ENCODE peak calls at places on chromosome 5, in five cellular contexts. X is HepG2, U is A549, I is K562, H is GM12878. G is an unnamed sample.

GRCh38 chr5:78927657-78928282 is 57.3 kb downstream of the ARSB start:
- DNase-seq in I (no peak), U (peak), X (peak), H (no peak), G (no peak)

GRCh38 chr5:181167814-181168488 is 20.6 kb downstream of the OR2V2 start:
- DNase-seq in X (no peak), H (no peak), I (peak), U (no peak), G (peak)

GRCh38 chr5:66963559-66963971 is 233.0 kb downstream of the CD180 start:
- DNase-seq in X (no peak), H (no peak), U (no peak), I (no peak), G (no peak)

GRCh38 chr5:140821375-140822280 is at the start of gene PCDHA5:
- DNase-seq in I (no peak), U (peak), X (peak), H (no peak), G (peak)

GRCh38 chr5:9888517-9888916 is 258.4 kb upstream of the TAS2R1 start:
- DNase-seq in U (no peak), I (no peak), X (no peak), H (no peak), G (no peak)

GRCh38 chr5:173056783-173057061 is 570 bp downstream of the CREBRF start:
- DNase-seq in X (no peak), U (peak), H (no peak), I (peak), G (no peak)

GRCh38 chr5:43571237-43571636 is 14.4 kb upstream of the PAIP1 start:
- DNase-seq in X (no peak), I (no peak), H (no peak), U (no peak), G (no peak)

GRCh38 chr5:101080485-101081240 is 177.6 kb upstream of the ST8SIA4 start:
- DNase-seq in U (no peak), H (no peak), I (no peak), X (no peak), G (no peak)

GRCh38 chr5:122101636-122102285 is 23.7 kb upstream of the LOX start:
- DNase-seq in H (no peak), I (peak), U (no peak), X (peak), G (peak)

GRCh38 chr5:122095158-122095557 is 17.1 kb upstream of the LOX start:
- DNase-seq in X (no peak), H (no peak), I (no peak), U (no peak), G (no peak)

GRCh38 chr5:122097391-122097790 is 19.3 kb upstream of the LOX start:
- DNase-seq in I (no peak), H (no peak), X (no peak), U (no peak), G (no peak)

GRCh38 chr5:122102825-122103224 is 24.8 kb upstream of the LOX start:
- DNase-seq in X (no peak), U (no peak), I (no peak), H (no peak), G (no peak)

GRCh38 chr5:122099060-122099790 is 21.2 kb upstream of the LOX start:
- DNase-seq in X (no peak), U (no peak), H (no peak), I (no peak), G (no peak)
- TF ChIP-seq MYC in X (no peak), U (no peak), H (no peak), I (no peak), G (no peak)

GRCh38 chr5:149143470-149143869 is 2.2 kb downstream of the ABLIM3 start:
- DNase-seq in I (no peak), H (no peak), U (no peak), X (no peak), G (no peak)
- TF ChIP-seq POLR2A in I (no peak), H (no peak), U (no peak), X (no peak), G (no peak)

GRCh38 chr5:60196382-60197113 is 303.0 kb upstream of the PDE4D start:
- DNase-seq in H (no peak), U (peak), I (no peak), X (no peak), G (peak)
- TF ChIP-seq MYC in H (no peak), U (no peak), I (no peak), X (no peak), G (no peak)

DNA sequence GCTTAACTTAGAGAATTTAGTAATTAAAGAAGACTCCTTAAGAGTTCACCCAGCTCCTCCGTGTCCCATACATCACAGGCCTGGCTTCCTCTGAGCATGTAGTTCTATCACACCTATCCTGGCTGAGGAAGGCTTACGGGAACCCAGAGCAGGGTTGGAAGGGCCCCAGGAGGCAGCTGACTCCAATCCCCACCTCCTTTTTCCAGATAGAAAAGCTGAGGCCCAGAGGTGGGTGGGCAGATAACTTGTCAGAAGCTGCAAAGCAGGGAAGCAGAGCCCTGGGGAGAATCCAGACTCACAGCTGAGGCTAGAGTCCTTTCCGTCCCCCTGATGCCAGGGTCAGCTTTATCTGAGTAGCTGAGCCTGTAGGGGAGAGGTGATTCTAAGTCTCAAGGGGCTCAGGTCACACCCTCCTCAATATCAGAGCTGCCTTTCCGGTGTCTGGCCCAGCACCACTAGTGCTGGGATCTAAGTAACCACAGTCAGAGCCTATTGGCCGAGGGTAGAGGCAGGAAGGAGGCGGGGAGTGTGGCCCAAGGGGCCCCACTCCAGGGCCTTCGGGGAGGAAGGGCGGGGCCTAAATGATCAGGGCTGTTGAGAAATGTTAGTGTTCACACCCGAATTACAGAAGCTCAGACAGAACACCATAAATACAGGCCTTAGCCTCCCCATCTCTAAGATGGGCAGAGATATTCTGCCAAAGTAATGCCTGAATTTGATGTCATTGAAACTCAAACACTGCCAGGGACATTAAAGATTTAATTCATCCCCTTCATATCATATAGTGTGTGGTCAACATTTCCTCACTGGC is 9.9 kb downstream of the CCDC69 start:
- DNase-seq in H (peak), I (peak), U (no peak), X (peak), G (peak)
- TF ChIP-seq POLR2A in H (peak), I (peak), U (no peak), X (peak), G (peak)

DNA sequence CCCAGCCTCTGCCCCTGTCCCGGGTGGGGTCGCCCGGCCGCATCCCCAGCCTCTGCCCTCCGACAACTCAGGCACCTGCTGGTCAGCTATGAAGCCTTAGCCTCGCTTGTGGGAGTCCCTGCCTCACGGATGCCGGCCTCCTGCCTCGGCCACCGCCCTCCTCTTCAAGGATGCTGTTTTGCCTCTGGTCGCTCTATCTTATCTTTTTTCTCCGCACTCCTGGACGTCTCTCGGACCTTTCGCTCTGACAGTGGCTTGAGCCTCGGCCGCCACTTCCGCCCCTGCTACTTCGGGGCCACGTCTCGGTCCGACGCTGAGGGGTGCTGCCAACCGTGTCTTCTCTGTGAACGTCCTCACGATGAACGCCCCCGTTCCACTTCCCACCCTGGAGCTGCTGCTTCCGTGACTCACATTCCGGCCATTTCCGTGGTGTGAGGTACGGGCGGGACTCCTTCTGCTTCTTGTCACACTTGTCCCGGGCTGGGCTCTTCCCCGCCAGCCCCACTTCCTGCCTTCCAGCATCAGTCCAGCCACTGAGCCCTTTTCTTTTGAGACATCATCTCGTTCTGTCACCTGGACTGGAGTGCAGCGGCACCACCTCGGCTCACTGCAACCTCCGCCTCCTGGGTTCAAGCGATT is 26.3 kb downstream of the SLC9A3 start:
- DNase-seq in I (no peak), H (no peak), U (no peak), X (no peak), G (no peak)
- TF ChIP-seq MYC in I (no peak), H (no peak), U (no peak), X (no peak), G (no peak)

DNA sequence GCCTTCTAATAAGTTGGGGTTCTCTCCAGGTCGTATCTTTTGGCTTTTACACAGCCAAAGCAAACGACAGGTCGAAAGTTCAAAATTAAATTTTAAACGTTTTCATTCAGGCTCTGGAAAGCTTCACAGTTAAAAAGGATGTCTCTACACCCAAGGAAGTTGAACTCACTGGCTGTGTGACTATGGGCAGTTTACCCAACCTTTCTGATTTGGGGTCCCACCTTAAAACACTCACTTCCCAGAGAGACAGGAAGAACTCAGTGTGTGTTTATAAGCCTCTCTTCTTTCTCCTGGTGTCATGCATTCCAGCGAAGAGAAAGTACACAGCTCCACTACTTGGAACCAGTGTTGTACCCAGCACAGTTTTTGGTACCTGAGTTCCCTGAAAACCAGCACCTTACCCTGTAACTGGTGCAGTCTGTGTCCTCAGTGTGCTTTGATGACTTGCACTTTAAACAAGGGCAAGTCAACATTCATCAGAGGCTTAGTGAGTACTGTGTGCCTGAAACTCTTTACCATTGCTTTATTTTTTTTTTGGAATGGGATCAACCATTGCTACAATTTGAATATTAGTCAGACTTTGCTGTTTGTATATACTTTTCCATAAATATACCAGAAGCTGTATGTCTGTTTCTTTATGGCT is 1.7 kb downstream of the SRD5A1 start:
- DNase-seq in X (peak), H (no peak), I (no peak), U (no peak), G (no peak)
- TF ChIP-seq POLR2A in X (no peak), H (no peak), I (no peak), U (no peak), G (no peak)

GRCh38 chr5:134024811-134025210 is 20.0 kb upstream of the VDAC1 start:
- DNase-seq in H (no peak), X (no peak), I (no peak), U (no peak), G (no peak)

GRCh38 chr5:134025786-134026185 is 21.0 kb upstream of the VDAC1 start:
- DNase-seq in X (no peak), U (no peak), H (no peak), I (no peak), G (no peak)

GRCh38 chr5:134027203-134027582 is 22.4 kb upstream of the VDAC1 start:
- DNase-seq in H (no peak), U (no peak), X (no peak), I (no peak), G (no peak)

GRCh38 chr5:134028496-134028895 is 23.7 kb upstream of the VDAC1 start:
- DNase-seq in H (no peak), I (no peak), U (no peak), X (no peak), G (no peak)

GRCh38 chr5:134026521-134027202 is 21.9 kb upstream of the VDAC1 start:
- DNase-seq in U (peak), I (peak), H (no peak), X (peak), G (peak)
- TF ChIP-seq MYC in U (no peak), I (no peak), H (no peak), X (no peak), G (no peak)

GRCh38 chr5:139492700-139493192 is 10.2 kb upstream of the STING1 start:
- DNase-seq in X (no peak), H (no peak), U (no peak), I (no peak), G (no peak)

GRCh38 chr5:139495644-139496435 is 13.3 kb upstream of the STING1 start:
- DNase-seq in U (no peak), X (no peak), I (peak), H (no peak), G (peak)

GRCh38 chr5:139494832-139495231 is 12.3 kb upstream of the STING1 start:
- DNase-seq in I (no peak), H (no peak), X (no peak), U (no peak), G (no peak)

GRCh38 chr5:139488269-139488668 is 5.7 kb upstream of the STING1 start:
- DNase-seq in I (peak), H (no peak), U (no peak), X (no peak), G (peak)

DNA sequence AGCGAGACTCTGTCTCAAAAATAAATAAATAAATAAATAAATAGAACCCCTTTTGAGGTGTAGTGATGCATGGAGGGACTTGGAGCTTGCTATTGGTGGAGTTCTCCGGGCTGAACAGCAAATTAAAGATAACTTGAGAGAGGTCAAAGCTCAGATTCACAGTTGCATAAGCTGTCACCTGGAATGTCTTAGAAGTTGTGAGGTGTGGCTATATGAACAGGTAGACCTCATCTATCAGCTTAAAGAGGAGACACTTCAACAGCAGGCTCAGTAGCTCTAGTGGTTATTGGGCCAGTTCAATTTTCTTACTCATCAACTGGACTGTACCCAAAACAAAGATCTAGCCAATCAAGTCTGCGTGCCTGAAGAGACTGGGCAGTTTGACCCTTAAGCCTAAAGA is 11.7 kb upstream of the STING1 start:
- DNase-seq in X (no peak), H (no peak), U (no peak), I (no peak), G (no peak)
- TF ChIP-seq POLR2A in X (no peak), H (no peak), U (no peak), I (no peak), G (no peak)